ENCODE peak calls at places on chromosomes 4 and X, in four cellular contexts. One of them, this sample, is unnamed.
A peak's percentile ranks its signal among the peaks of the same experiment; 100 is the strongest.

GRCh38 chrX:46683023-46683422 is 75.9 kb downstream of the SLC9A7 start:
- DNase-seq in K562: no peak
- DNase-seq in GM12878: no peak
- DNase-seq in HepG2: peak; percentile 0
- DNase-seq in this sample: peak; percentile 9

GRCh38 chr4:28879900-28880299 is 1840.3 kb upstream of the PCDH7 start:
- DNase-seq in GM12878: no peak
- DNase-seq in HepG2: no peak
- DNase-seq in K562: no peak
- DNase-seq in this sample: no peak

GRCh38 chr4:105147226-105148151 is 813 bp downstream of the TET2 start:
- DNase-seq in GM12878: no peak
- DNase-seq in HepG2: peak; percentile 24
- DNase-seq in K562: peak; percentile 25
- DNase-seq in this sample: no peak

GRCh38 chr4:119627267-119628190 is 1.1 kb downstream of the PDE5A start:
- DNase-seq in GM12878: no peak
- DNase-seq in HepG2: no peak
- DNase-seq in K562: peak; percentile 75
- DNase-seq in this sample: peak; percentile 77

GRCh38 chr4:55253911-55254593 is 92.0 kb upstream of the SRD5A3 start:
- DNase-seq in GM12878: no peak
- DNase-seq in K562: no peak
- DNase-seq in HepG2: no peak
- DNase-seq in this sample: no peak

GRCh38 chr4:108774809-108775530 is 12.1 kb upstream of the ETNPPL start:
- DNase-seq in GM12878: no peak
- DNase-seq in HepG2: no peak
- DNase-seq in K562: no peak
- DNase-seq in this sample: no peak

GRCh38 chr4:100836929-100837328 is 319.1 kb upstream of the EMCN start:
- DNase-seq in HepG2: no peak
- DNase-seq in K562: no peak
- DNase-seq in GM12878: no peak
- DNase-seq in this sample: no peak

GRCh38 chr4:159360549-159360948 is 257.7 kb downstream of the RAPGEF2 start:
- DNase-seq in HepG2: no peak
- DNase-seq in GM12878: no peak
- DNase-seq in K562: no peak
- DNase-seq in this sample: no peak

GRCh38 chrX:6989858-6990257 is 157.7 kb upstream of the STS start:
- DNase-seq in HepG2: no peak
- DNase-seq in K562: no peak
- DNase-seq in GM12878: no peak
- DNase-seq in this sample: no peak

GRCh38 chr4:78660559-78660958 is 109.0 kb downstream of the ANXA3 start:
- DNase-seq in K562: no peak
- DNase-seq in HepG2: no peak
- DNase-seq in GM12878: no peak
- DNase-seq in this sample: no peak

GRCh38 chr4:165288639-165289428 is 38.6 kb upstream of the MSMO1 start:
- DNase-seq in K562: no peak
- DNase-seq in GM12878: no peak
- DNase-seq in HepG2: peak; percentile 24
- DNase-seq in this sample: no peak

GRCh38 chr4:185833055-185833598 is 21.1 kb upstream of the SORBS2 start:
- DNase-seq in GM12878: no peak
- DNase-seq in K562: no peak
- DNase-seq in HepG2: peak; percentile 66
- DNase-seq in this sample: no peak

GRCh38 chr4:159024266-159024665 is 78.6 kb upstream of the RAPGEF2 start:
- DNase-seq in K562: no peak
- DNase-seq in HepG2: no peak
- DNase-seq in GM12878: no peak
- DNase-seq in this sample: no peak

GRCh38 chrX:43868791-43869190 is 13.5 kb downstream of the MAOB start:
- DNase-seq in GM12878: no peak
- DNase-seq in K562: no peak
- DNase-seq in HepG2: no peak
- DNase-seq in this sample: no peak

GRCh38 chr4:5824635-5825034 is 68.3 kb downstream of the CRMP1 start:
- DNase-seq in GM12878: no peak
- DNase-seq in HepG2: peak; percentile 18
- DNase-seq in K562: peak; percentile 44
- DNase-seq in this sample: peak; percentile 37

GRCh38 chrX:151543706-151544105 is 19.8 kb upstream of the PASD1 start:
- DNase-seq in K562: no peak
- DNase-seq in HepG2: peak; percentile 73
- DNase-seq in GM12878: no peak
- DNase-seq in this sample: no peak

GRCh38 chrX:136759968-136760367 is 20.8 kb downstream of the ARHGEF6 start:
- DNase-seq in GM12878: peak; percentile 28
- DNase-seq in HepG2: no peak
- DNase-seq in K562: no peak
- DNase-seq in this sample: no peak

GRCh38 chr4:115851918-115852766 is 738.7 kb upstream of the NDST4 start:
- DNase-seq in HepG2: peak; percentile 53
- DNase-seq in K562: peak; percentile 8
- DNase-seq in GM12878: peak; percentile 19
- DNase-seq in this sample: peak; percentile 69

GRCh38 chr4:16765549-16765948 is 132.9 kb downstream of the LDB2 start:
- DNase-seq in GM12878: no peak
- DNase-seq in K562: no peak
- DNase-seq in HepG2: no peak
- DNase-seq in this sample: no peak

GRCh38 chr4:84905646-84906045 is 60.8 kb downstream of the WDFY3 start:
- DNase-seq in GM12878: no peak
- DNase-seq in K562: no peak
- DNase-seq in HepG2: no peak
- DNase-seq in this sample: no peak

GRCh38 chrX:21932277-21932996 is 8.1 kb upstream of the SMS start:
- DNase-seq in HepG2: peak; percentile 21
- DNase-seq in GM12878: no peak
- DNase-seq in K562: no peak
- DNase-seq in this sample: no peak

DNA sequence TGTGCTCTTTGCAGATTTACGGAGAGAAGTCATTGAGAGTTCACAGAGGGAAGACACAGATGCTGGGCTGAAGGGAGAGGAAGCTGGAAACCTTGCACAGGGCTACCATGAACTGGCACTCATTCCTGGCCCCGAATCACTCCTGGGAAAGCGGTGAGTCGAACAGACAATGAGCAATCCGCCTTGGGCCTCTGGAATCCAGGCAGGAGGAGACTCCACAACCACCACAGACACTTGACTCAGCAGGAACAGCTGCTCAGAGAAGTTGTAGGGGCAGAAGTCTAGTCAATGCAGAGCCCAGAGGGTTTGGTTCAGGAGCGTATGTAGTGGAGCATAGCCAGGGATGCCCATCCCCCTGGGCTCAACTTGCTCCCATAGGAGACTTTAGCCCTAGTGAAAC is 62.8 kb upstream of the GRIA3 start:
- DNase-seq in HepG2: no peak
- DNase-seq in K562: no peak
- DNase-seq in GM12878: no peak
- DNase-seq in this sample: no peak
- TF ChIP-seq NR2C2 in HepG2: no peak
- TF ChIP-seq NR2C2 in K562: no peak
- TF ChIP-seq NR2C2 in GM12878: no peak
- TF ChIP-seq NR2C2 in this sample: no peak

GRCh38 chrX:57070185-57070984 is 51.0 kb downstream of the SPIN2B start:
- DNase-seq in GM12878: no peak
- DNase-seq in HepG2: no peak
- DNase-seq in K562: no peak
- DNase-seq in this sample: peak; percentile 12
- TF ChIP-seq NR2C2 in GM12878: no peak
- TF ChIP-seq NR2C2 in HepG2: no peak
- TF ChIP-seq NR2C2 in K562: no peak
- TF ChIP-seq NR2C2 in this sample: no peak

GRCh38 chr4:61462451-61463326 is 262.6 kb downstream of the ADGRL3 start:
- DNase-seq in HepG2: peak; percentile 84
- DNase-seq in K562: no peak
- DNase-seq in GM12878: no peak
- DNase-seq in this sample: no peak
- TF ChIP-seq NR2C2 in HepG2: no peak
- TF ChIP-seq NR2C2 in K562: no peak
- TF ChIP-seq NR2C2 in GM12878: no peak
- TF ChIP-seq NR2C2 in this sample: no peak

DNA sequence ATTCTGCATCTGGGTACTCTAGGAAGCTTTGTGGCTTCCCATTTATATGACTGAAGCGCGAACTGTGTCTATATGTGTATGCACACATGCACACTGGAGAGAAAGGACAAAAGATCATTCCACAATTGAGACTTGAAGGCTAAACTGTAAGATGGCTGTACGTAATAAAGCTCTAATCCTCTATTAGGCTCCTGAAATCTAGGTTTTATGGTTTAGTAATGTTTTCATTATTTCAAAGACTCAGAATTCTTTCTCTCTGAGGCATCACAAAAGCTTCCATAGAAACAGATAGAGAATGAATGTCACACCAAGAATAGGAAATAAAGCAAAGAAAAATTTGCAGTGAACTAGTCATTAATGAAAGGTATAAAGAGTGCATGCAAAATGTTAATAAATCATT is 320.7 kb upstream of the FTHL17 start:
- DNase-seq in GM12878: no peak
- DNase-seq in HepG2: no peak
- DNase-seq in K562: no peak
- DNase-seq in this sample: no peak
- TF ChIP-seq NR2C2 in GM12878: no peak
- TF ChIP-seq NR2C2 in HepG2: no peak
- TF ChIP-seq NR2C2 in K562: no peak
- TF ChIP-seq NR2C2 in this sample: no peak

This sample was measured in WTC11.